ENCODE peak calls at places on chromosomes 12 and 14, in nine cellular contexts. U is cerebellum; S is AML-193; G is stromal cell of bone marrow; A is D341Med; T is activated T-helper 9 cell treated with anti-CD3 and anti-CD28 coated beads, Interleukin-2, amount 50 U/mL, for 16 hours; P is effector CD4-positive, alpha-beta T cell; J is stimulated activated CD8-positive, alpha-beta memory T cell treated with anti-CD3 and anti-CD28 coated beads, Interleukin-4, amount 100 ng/mL, for 1 hour; V is left ventricle myocardium inferior. L is an unnamed sample.
A peak's percentile ranks its signal among the peaks of the same experiment; 100 is the strongest.

GRCh38 chr12:52401926-52402325 is 4.2 kb downstream of the KRT82 start:
- DNase-seq in U (no peak), S (no peak), G (no peak), A (no peak), T (no peak), P (no peak), J (no peak), V (no peak), L (no peak)

GRCh38 chr14:49420201-49420600 is 166.0 kb downstream of the RPS29 start:
- DNase-seq in U (no peak), S (no peak), G (no peak), A (no peak), T (no peak), P (no peak), J (no peak), V (no peak), L (no peak)

GRCh38 chr12:49054524-49054923 is 6.1 kb downstream of the KMT2D start:
- DNase-seq in U (no peak), S (no peak), G (no peak), A (no peak), T (no peak), P (no peak), J (no peak), V (no peak), L (no peak)

GRCh38 chr12:130983328-130984017 is 29.8 kb downstream of the ADGRD1 start:
- DNase-seq in U (no peak), S (no peak), G (no peak), A (no peak), T (no peak), P (no peak), J (no peak), V (no peak), L (no peak)

GRCh38 chr14:103149351-103149750 is 26.1 kb downstream of the TNFAIP2 start:
- DNase-seq in U (no peak), S (no peak), G (no peak), A (no peak), T (no peak), P (no peak), J (no peak), V (no peak), L (no peak)

GRCh38 chr12:98402081-98402480 is 113.3 kb upstream of the TMPO start:
- DNase-seq in U (no peak), S (no peak), G (no peak), A (no peak), T (no peak), P (no peak), J (no peak), V (no peak), L (no peak)

GRCh38 chr14:95156765-95157194 is 549 bp downstream of the DICER1 start:
- DNase-seq in U (peak; percentile 33), S (no peak), G (no peak), A (no peak), T (peak; percentile 30), P (peak; percentile 15), J (peak; percentile 8), V (peak; percentile 43), L (no peak)

GRCh38 chr14:50318031-50318626 is 6.0 kb downstream of the DMAC2L start:
- DNase-seq in U (peak; percentile 39), S (peak; percentile 28), G (no peak), A (no peak), T (no peak), P (no peak), J (no peak), V (no peak), L (peak; percentile 46)

GRCh38 chr14:94009767-94010166 is 12.7 kb downstream of the CCDC197 start:
- DNase-seq in U (no peak), S (no peak), G (no peak), A (no peak), T (no peak), P (no peak), J (no peak), V (no peak), L (no peak)

GRCh38 chr14:19878029-19878642 is 3.2 kb downstream of the OR4K2 start:
- DNase-seq in U (no peak), S (peak; percentile 4), G (peak; percentile 2), A (no peak), T (no peak), P (no peak), J (no peak), V (no peak), L (no peak)

GRCh38 chr12:12534975-12535374 is 27.7 kb downstream of the DUSP16 start:
- DNase-seq in U (peak; percentile 73), S (no peak), G (no peak), A (no peak), T (no peak), P (no peak), J (no peak), V (peak; percentile 28), L (no peak)

GRCh38 chr14:76763362-76764041 is 2.2 kb downstream of the VASH1 start:
- DNase-seq in U (peak; percentile 54), S (no peak), G (no peak), A (no peak), T (no peak), P (no peak), J (no peak), V (no peak), L (no peak)

GRCh38 chr12:24977060-24977459 is 28.2 kb upstream of the BCAT1 start:
- DNase-seq in U (no peak), S (no peak), G (no peak), A (no peak), T (no peak), P (no peak), J (no peak), V (no peak), L (no peak)